ENCODE peak calls at places on chromosomes 12 and 14, in five cellular contexts. K, H, Z, T and S are unnamed samples. For H3K9me3, the result is how much of the 10 kb centered on the place peaks cover.

GRCh38 chr12:118189761-118190181 is 53.8 kb downstream of the PEBP1 start:
- DNase-seq in Z (no peak), H (no peak), K (no peak), T (no peak), S (no peak)

GRCh38 chr12:96130396-96131059 is 63.6 kb upstream of the ELK3 start:
- DNase-seq in H (no peak), T (no peak), K (no peak), Z (no peak), S (no peak)

GRCh38 chr14:98946995-98947394 is 325.0 kb downstream of the BCL11B start:
- DNase-seq in T (no peak), K (no peak), H (no peak), Z (no peak), S (no peak)

GRCh38 chr12:96237465-96238077 is 43.4 kb downstream of the ELK3 start:
- DNase-seq in T (no peak), Z (no peak), K (no peak), H (no peak), S (peak)

GRCh38 chr12:100555722-100556121 is 17.8 kb upstream of the GAS2L3 start:
- DNase-seq in T (no peak), K (no peak), Z (peak), H (no peak), S (no peak)

GRCh38 chr14:61217516-61217915 is 63.6 kb downstream of the TMEM30B start:
- DNase-seq in H (no peak), Z (no peak), T (no peak), K (no peak), S (no peak)

GRCh38 chr14:101257551-101257950 is 303.7 kb upstream of the DIO3 start:
- DNase-seq in T (no peak), Z (no peak), K (no peak), H (no peak), S (no peak)

GRCh38 chr12:94180558-94181296 is 32.4 kb downstream of the PLXNC1 start:
- DNase-seq in T (no peak), H (no peak), Z (no peak), K (no peak), S (peak)

GRCh38 chr14:104721704-104722431 is 2.2 kb upstream of the ADSS1 start:
- DNase-seq in T (no peak), K (no peak), Z (no peak), H (no peak), S (no peak)

GRCh38 chr14:50055461-50056228 is 60.7 kb downstream of the VCPKMT start:
- DNase-seq in K (no peak), Z (no peak), T (no peak), H (no peak), S (no peak)

GRCh38 chr14:101007004-101007614 is 103.6 kb upstream of the RTL1 start:
- DNase-seq in Z (no peak), K (no peak), T (no peak), H (no peak), S (no peak)

GRCh38 chr14:65478596-65478995 is 66.1 kb downstream of the FUT8 start:
- DNase-seq in K (peak), H (no peak), Z (peak), T (no peak), S (peak)

GRCh38 chr12:20525064-20525610 is 156.8 kb downstream of the PDE3A start:
- DNase-seq in Z (no peak), K (no peak), T (no peak), H (no peak), S (no peak)

DNA sequence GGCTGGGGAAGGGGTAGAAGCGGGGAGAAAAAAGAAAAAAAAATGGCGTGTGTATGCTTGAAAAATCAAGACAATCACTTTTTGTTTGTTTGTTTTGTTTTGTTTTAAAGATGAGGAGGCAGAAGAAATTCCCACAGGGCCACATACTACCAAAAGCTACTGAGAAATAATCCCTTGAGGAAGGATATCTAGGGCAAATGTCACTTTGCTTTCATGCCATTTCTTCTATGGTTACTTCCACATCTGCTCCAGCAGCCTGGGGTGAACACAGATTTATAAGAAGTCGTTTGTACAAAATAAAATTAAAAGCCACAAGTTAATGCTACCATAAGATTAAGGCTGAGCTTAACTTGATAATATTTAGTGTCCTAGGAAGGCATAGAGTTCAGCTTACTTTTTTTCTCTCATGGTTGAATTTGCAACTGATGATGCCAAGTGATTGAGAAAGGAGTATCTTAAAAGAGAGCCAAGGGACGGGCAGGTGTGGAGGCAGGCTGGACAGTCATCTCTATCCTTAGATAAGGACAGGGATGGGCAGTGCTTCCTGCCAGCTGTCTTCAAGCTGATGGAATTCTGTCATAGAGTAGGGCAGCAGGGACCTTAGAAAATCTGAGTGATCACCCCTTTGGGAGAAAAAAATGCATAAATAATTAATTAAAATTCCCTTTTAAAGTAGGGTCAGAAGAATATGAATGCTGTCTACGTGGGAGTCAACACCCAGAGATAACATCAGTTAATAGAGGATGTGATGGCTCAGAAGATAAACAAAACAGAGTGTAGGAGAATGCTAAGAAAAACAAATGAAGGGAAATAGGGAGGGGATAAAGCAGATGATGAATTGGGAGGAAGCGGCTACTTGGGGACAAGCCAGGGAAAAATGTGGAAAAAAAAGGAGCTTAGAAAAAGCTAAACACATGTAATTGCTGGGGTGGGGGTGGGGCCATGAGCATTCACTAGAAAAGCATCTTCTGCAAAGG is 57.1 kb downstream of the DYRK2 start:
- DNase-seq in K (no peak), Z (no peak), H (no peak), T (no peak), S (no peak)
- H3K27ac ChIP-seq in K (no peak), Z (no peak), H (peak), T (no peak), S (no peak)

DNA sequence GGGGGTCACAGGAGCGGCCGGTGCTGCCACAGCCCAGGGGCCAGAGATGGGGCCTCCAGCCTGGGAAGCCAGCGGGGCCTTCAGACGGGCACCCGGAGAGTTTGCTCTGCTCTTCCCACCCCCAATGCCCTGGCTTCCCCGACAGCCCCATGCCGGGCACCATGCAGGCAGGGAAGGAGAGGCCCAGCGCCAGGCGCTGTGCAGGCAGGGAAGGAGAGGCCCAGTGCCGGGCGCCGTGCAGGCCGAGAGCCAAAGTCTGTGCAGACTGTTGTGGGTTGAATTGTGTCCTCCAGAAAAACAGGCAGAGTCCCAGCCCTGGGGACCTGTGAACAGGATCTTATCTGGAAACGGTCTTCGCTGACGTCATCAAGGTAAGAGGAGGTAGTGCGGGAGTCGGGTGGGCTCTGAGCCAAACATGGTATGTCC is 34.3 kb downstream of the GALNT9 start:
- DNase-seq in K (no peak), T (no peak), Z (no peak), H (no peak), S (no peak)
- H3K9me3 ChIP-seq in K (under half), T (under half), Z (under half), H (under half), S (under half)

GRCh38 chr12:122825773-122826724 is 9.2 kb upstream of the HIP1R start:
- DNase-seq in T (no peak), K (no peak), H (no peak), Z (peak), S (no peak)
- H3K4me3 ChIP-seq in T (no peak), K (no peak), H (no peak), Z (peak), S (no peak)

DNA sequence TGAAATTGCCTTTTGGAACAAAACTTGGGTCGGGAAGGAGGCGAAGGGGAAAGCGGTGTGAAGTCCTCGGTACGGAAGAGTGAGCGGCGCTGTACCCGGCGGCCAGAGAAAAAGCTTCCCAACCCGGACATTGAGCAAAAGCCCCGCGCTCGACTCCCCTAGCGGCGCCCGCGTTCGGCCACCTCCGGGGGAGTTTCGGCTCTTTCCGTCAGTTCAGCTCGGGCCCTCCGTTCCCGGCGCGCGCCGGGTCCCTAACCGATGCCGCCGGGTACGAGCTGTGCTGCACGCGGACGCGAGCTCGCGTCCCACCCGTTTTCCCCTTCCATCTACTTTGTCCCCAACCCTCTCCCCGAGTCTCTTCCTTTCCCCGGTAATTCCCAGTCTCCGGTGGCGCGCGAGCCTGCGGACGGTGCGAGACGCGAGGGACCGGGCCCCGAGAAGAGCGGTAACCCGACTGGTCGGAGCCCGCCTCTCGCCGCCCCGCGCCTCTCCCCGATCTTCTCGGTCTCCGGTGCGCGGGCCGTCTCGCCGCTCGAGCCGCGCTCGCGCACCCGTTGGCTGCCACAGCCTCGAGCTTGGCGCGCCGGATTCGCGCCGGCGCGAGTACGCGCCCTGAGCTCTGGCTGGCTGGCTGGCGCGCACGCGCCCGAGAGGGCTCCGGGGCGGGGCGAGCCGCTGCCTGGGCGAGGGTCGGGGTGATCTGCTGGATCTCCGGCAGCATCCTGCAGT is 446 bp upstream of the SPATS2 start:
- DNase-seq in T (peak), K (peak), H (peak), Z (peak), S (peak)
- H3K27ac ChIP-seq in T (peak), K (peak), H (peak), Z (peak), S (peak)

GRCh38 chr12:74646831-74647230 is 109.2 kb downstream of the ATXN7L3B start:
- DNase-seq in K (peak), H (no peak), Z (no peak), T (peak), S (no peak)

GRCh38 chr12:74644681-74645080 is 107.0 kb downstream of the ATXN7L3B start:
- DNase-seq in H (no peak), T (no peak), K (no peak), Z (no peak), S (no peak)

GRCh38 chr12:74641262-74641661 is 103.6 kb downstream of the ATXN7L3B start:
- DNase-seq in T (no peak), H (no peak), Z (no peak), K (no peak), S (no peak)

GRCh38 chr12:74647241-74647640 is 109.6 kb downstream of the ATXN7L3B start:
- DNase-seq in T (no peak), K (no peak), H (no peak), Z (no peak), S (no peak)

GRCh38 chr12:74641694-74642093 is 104.1 kb downstream of the ATXN7L3B start:
- DNase-seq in T (no peak), H (no peak), Z (no peak), K (no peak), S (no peak)
- H3K9me3 ChIP-seq in T (under half), H (under half), Z (under half), K (under half), S (under half)

GRCh38 chr12:54054442-54055332 is 1.1 kb downstream of the HOXC4 start:
- DNase-seq in H (no peak), K (no peak), T (no peak), Z (peak), S (no peak)
- H3K4me3 ChIP-seq in H (no peak), K (no peak), T (no peak), Z (no peak), S (no peak)

DNA sequence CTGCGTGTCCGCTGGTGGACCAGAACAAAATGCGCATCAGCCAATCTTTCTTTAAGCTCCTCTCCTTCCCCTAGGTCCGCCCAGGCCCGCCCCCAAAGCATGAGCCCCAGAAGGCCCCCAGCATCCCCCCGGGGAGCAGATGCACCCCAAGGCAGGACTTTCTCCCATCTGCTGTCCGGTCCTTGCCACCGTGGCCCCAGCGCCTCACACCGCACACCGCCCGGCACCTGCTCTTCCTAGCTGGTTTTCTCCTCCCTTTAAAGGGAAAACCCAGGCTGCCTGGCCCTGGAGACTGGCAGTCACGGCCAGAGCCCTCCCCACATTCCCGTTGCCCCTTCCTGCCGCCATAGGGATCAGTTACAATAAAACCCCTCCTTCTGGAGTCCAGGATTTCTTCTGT is 30.2 kb downstream of the RIMBP2 start:
- DNase-seq in T (no peak), H (no peak), K (no peak), Z (no peak), S (no peak)
- H3K27ac ChIP-seq in T (no peak), H (no peak), K (no peak), Z (no peak), S (no peak)

GRCh38 chr12:126243814-126244213 is 1178.6 kb downstream of the AACS start:
- DNase-seq in H (no peak), K (no peak), T (no peak), Z (no peak), S (no peak)

GRCh38 chr12:126247936-126248335 is 1182.7 kb downstream of the AACS start:
- DNase-seq in T (no peak), Z (no peak), H (no peak), K (no peak), S (no peak)

DNA sequence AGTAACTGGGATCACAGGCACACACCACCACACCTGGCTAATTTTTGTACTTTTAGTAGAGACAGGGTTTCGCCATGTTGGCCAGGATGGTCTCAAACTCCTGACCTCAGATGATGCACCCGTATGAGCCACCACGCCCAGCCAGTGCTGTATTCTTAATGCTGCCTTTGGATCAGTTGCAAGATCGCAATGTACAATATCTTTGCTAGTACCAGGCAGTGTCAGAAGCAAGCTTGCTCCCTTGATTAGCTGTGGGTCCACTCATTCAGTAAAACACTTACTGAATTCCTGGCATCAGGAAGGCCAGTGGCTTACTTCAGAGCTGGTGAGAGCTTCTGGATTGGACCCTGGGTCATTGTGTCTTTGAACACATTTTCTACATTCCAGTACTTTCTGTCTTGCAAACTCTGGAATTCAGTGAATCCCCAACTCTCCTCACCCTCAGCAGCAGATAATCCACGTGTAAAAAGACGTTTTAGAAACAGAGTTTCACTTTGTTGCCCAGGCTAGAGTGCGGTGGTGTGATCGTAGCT is 1183.7 kb downstream of the AACS start:
- DNase-seq in K (no peak), H (no peak), T (no peak), Z (no peak), S (no peak)
- H3K9me3 ChIP-seq in K (under half), H (under half), T (under half), Z (under half), S (under half)

GRCh38 chr14:79011920-79012204 is 841.7 kb downstream of the NRXN3 start:
- DNase-seq in K (no peak), H (no peak), Z (no peak), T (no peak), S (no peak)

GRCh38 chr14:79011091-79011919 is 841.1 kb downstream of the NRXN3 start:
- DNase-seq in K (no peak), T (no peak), Z (peak), H (no peak), S (no peak)

DNA sequence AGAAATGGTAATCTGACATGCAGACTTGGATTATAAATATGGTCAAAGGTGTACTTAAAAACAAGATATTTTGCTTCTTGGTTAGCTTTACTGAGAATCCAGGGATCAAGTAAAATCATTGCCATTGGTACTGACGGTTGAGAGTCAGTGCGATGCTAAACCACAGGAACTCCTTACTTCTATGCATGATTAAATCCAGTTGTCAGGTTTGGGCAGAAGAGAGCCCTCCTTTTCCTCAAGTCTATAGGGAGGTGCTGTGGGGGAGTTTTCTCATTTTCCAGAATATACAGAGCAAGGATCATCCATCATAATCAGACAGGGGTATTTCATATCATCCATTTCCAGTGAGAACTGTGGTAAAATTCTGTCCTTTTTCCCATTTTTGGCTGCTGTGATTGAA is 839.1 kb downstream of the NRXN3 start:
- DNase-seq in Z (no peak), T (no peak), K (no peak), H (no peak), S (no peak)
- H3K4me3 ChIP-seq in Z (no peak), T (no peak), K (no peak), H (no peak), S (no peak)

DNA sequence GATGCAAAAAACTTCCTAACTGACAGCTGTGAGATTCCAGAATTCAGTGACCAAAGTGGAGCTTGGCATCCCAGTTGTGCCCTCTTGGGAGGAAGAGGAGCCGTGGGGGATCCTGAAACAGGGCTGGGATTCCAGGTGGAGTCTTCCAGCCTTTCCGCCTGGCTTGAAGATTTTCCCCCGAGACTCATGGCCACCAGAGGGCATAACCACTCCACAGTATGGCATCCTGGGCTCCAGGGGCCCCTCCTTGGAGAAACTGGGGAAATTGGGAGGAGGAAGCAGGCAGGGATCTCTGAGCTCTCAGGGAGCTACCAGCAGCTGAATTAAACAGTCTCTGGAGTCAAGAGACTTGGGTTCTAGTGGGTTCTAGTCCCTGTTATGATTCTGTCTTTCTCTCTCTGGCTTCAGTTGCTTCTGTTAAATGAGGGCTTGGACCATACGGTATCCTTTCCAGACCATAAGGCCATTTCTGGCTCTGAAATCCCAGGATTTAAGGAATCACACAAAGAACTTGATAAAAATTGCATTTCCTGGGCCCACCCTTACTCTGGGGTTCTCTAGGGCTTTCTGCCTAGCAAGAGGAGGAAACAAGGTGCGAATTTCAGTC is 2.6 kb upstream of the TAMALIN start:
- DNase-seq in Z (peak), K (no peak), H (no peak), T (no peak), S (no peak)
- H3K27ac ChIP-seq in Z (no peak), K (no peak), H (no peak), T (no peak), S (no peak)